ENCODE peak calls at places on chromosomes 11 and 22, in five cellular contexts. G, L, W, Y and F are unnamed samples.

GRCh38 chr22:17778412-17778976 is 4.2 kb upstream of the BID start:
- DNase-seq in L (no peak), G (no peak), W (no peak), Y (no peak), F (no peak)

GRCh38 chr11:16924826-16925494 is 89.3 kb downstream of the PLEKHA7 start:
- DNase-seq in G (no peak), W (peak; percentile 7), L (peak; percentile 63), Y (no peak), F (peak; percentile 59)

GRCh38 chr11:129950319-129951034 is 52.2 kb downstream of the PRDM10 start:
- DNase-seq in L (no peak), G (no peak), Y (no peak), W (no peak), F (no peak)

GRCh38 chr22:46229701-46230100 is 20.4 kb downstream of the CDPF1 start:
- DNase-seq in W (no peak), L (no peak), Y (no peak), G (no peak), F (no peak)

GRCh38 chr11:78516281-78516680 is 58.4 kb downstream of the NARS2 start:
- DNase-seq in W (no peak), Y (no peak), G (no peak), L (no peak), F (no peak)

GRCh38 chr22:50489363-50490243 is 2.9 kb downstream of the MIOX start:
- DNase-seq in L (no peak), G (no peak), Y (no peak), W (no peak), F (no peak)

GRCh38 chr22:31776231-31776630 is 22.4 kb downstream of the DEPDC5 start:
- DNase-seq in W (no peak), Y (no peak), L (no peak), G (no peak), F (no peak)

GRCh38 chr11:107953506-107953905 is 25.3 kb downstream of the RAB39A start:
- DNase-seq in G (no peak), W (no peak), L (no peak), Y (no peak), F (no peak)

GRCh38 chr11:21260101-21260500 is 590.7 kb downstream of the NELL1 start:
- DNase-seq in Y (no peak), G (no peak), L (no peak), W (no peak), F (no peak)